ENCODE peak calls at places on chromosome 7, in five cellular contexts. One of them, this sample, is unnamed.
A peak's percentile ranks its signal among the peaks of the same experiment; 100 is the strongest.

GRCh38 chr7:156378806-156379205 is 261.8 kb upstream of the RNF32 start:
- DNase-seq in HS-27A: no peak
- DNase-seq in LoVo: no peak
- DNase-seq in stimulated activated CD8-positive, alpha-beta memory T cell treated with anti-CD3 and anti-CD28 coated beads, Interleukin-4, amount 100 ng/mL, for 24 hours: no peak
- DNase-seq in nucleus accumbens: no peak
- DNase-seq in this sample: no peak

GRCh38 chr7:91128574-91129348 is 135.5 kb upstream of the FZD1 start:
- DNase-seq in LoVo: peak; percentile 15
- DNase-seq in nucleus accumbens: no peak
- DNase-seq in HS-27A: no peak
- DNase-seq in stimulated activated CD8-positive, alpha-beta memory T cell treated with anti-CD3 and anti-CD28 coated beads, Interleukin-4, amount 100 ng/mL, for 24 hours: no peak
- DNase-seq in this sample: no peak

GRCh38 chr7:94450044-94450697 is 55.5 kb downstream of the COL1A2 start:
- DNase-seq in LoVo: no peak
- DNase-seq in nucleus accumbens: no peak
- DNase-seq in stimulated activated CD8-positive, alpha-beta memory T cell treated with anti-CD3 and anti-CD28 coated beads, Interleukin-4, amount 100 ng/mL, for 24 hours: no peak
- DNase-seq in HS-27A: no peak
- DNase-seq in this sample: no peak

GRCh38 chr7:1989049-1989860 is 243.5 kb downstream of the MAD1L1 start:
- DNase-seq in LoVo: no peak
- DNase-seq in nucleus accumbens: no peak
- DNase-seq in stimulated activated CD8-positive, alpha-beta memory T cell treated with anti-CD3 and anti-CD28 coated beads, Interleukin-4, amount 100 ng/mL, for 24 hours: no peak
- DNase-seq in HS-27A: no peak
- DNase-seq in this sample: no peak

GRCh38 chr7:5630670-5631069 is 150.8 kb downstream of the RNF216 start:
- DNase-seq in LoVo: no peak
- DNase-seq in HS-27A: no peak
- DNase-seq in nucleus accumbens: no peak
- DNase-seq in stimulated activated CD8-positive, alpha-beta memory T cell treated with anti-CD3 and anti-CD28 coated beads, Interleukin-4, amount 100 ng/mL, for 24 hours: peak; percentile 46
- DNase-seq in this sample: no peak

GRCh38 chr7:81607987-81608386 is 161.9 kb downstream of the HGF start:
- DNase-seq in stimulated activated CD8-positive, alpha-beta memory T cell treated with anti-CD3 and anti-CD28 coated beads, Interleukin-4, amount 100 ng/mL, for 24 hours: no peak
- DNase-seq in HS-27A: no peak
- DNase-seq in nucleus accumbens: no peak
- DNase-seq in LoVo: no peak
- DNase-seq in this sample: no peak

GRCh38 chr7:99171731-99172130 is 27.8 kb upstream of the SMURF1 start:
- DNase-seq in nucleus accumbens: no peak
- DNase-seq in HS-27A: no peak
- DNase-seq in LoVo: no peak
- DNase-seq in stimulated activated CD8-positive, alpha-beta memory T cell treated with anti-CD3 and anti-CD28 coated beads, Interleukin-4, amount 100 ng/mL, for 24 hours: no peak
- DNase-seq in this sample: no peak

GRCh38 chr7:24956021-24956420 is 24.0 kb downstream of the OSBPL3 start:
- DNase-seq in stimulated activated CD8-positive, alpha-beta memory T cell treated with anti-CD3 and anti-CD28 coated beads, Interleukin-4, amount 100 ng/mL, for 24 hours: no peak
- DNase-seq in LoVo: no peak
- DNase-seq in HS-27A: no peak
- DNase-seq in nucleus accumbens: no peak
- DNase-seq in this sample: no peak

GRCh38 chr7:107233174-107233573 is 64.4 kb downstream of the HBP1 start:
- DNase-seq in HS-27A: no peak
- DNase-seq in stimulated activated CD8-positive, alpha-beta memory T cell treated with anti-CD3 and anti-CD28 coated beads, Interleukin-4, amount 100 ng/mL, for 24 hours: no peak
- DNase-seq in nucleus accumbens: no peak
- DNase-seq in LoVo: no peak
- DNase-seq in this sample: no peak